ENCODE peak calls at places on chromosomes 11 and 22, in seven cellular contexts. H is endothelial cell, Z is MCF 10A, R is coronary artery, A is HCT116, Q is PC-9, S is sigmoid colon. U is an unnamed sample.

GRCh38 chr11:44324787-44325525 is 15.0 kb upstream of the ALX4 start:
- DNase-seq in S (no peak), H (no peak), A (no peak), Q (no peak), Z (no peak), R (no peak), U (no peak)

GRCh38 chr22:32788884-32789624 is 12.5 kb upstream of the TIMP3 start:
- DNase-seq in Q (peak; percentile 88), Z (no peak), A (no peak), R (no peak), S (peak; percentile 72), H (no peak), U (no peak)

GRCh38 chr22:19430890-19431541 is 517 bp downstream of the HIRA start:
- DNase-seq in R (no peak), S (no peak), A (no peak), Q (no peak), Z (peak; percentile 33), H (peak; percentile 37), U (no peak)

GRCh38 chr22:50301581-50301991 is 5.9 kb downstream of the PLXNB2 start:
- DNase-seq in Z (no peak), S (no peak), H (no peak), Q (no peak), A (no peak), R (no peak), U (no peak)

GRCh38 chr11:21018248-21018647 is 348.9 kb downstream of the NELL1 start:
- DNase-seq in Q (no peak), H (no peak), Z (no peak), A (no peak), R (no peak), S (no peak), U (no peak)

GRCh38 chr11:44575288-44575672 is 9.8 kb downstream of the CD82 start:
- DNase-seq in Z (peak; percentile 61), A (no peak), H (no peak), S (no peak), Q (peak; percentile 70), R (no peak), U (no peak)

GRCh38 chr22:50274311-50274710 is 4.1 kb upstream of the MAPK11 start:
- DNase-seq in Z (peak; percentile 56), Q (peak; percentile 71), H (no peak), A (no peak), R (no peak), S (no peak), U (no peak)

GRCh38 chr11:31956310-31956709 is 134.6 kb upstream of the RCN1 start:
- DNase-seq in S (no peak), H (no peak), Q (no peak), R (no peak), A (no peak), Z (no peak), U (peak; percentile 36)

GRCh38 chr11:11076879-11077278 is 219.0 kb upstream of the ZBED5 start:
- DNase-seq in Q (no peak), H (no peak), A (no peak), R (no peak), Z (no peak), S (no peak), U (no peak)

GRCh38 chr22:39765029-39765428 is 128.5 kb downstream of the ENTHD1 start:
- DNase-seq in R (no peak), H (no peak), Q (no peak), A (no peak), S (no peak), Z (no peak), U (no peak)

GRCh38 chr22:35910926-35911325 is 117.7 kb downstream of the RBFOX2 start:
- DNase-seq in H (no peak), S (no peak), R (no peak), Z (no peak), A (no peak), Q (no peak), U (no peak)

GRCh38 chr22:37283393-37283937 is 1.2 kb downstream of the CYTH4 start:
- DNase-seq in A (no peak), H (no peak), R (no peak), Z (no peak), S (no peak), Q (no peak), U (no peak)

GRCh38 chr22:26399288-26399687 is 29.8 kb upstream of the ASPHD2 start:
- DNase-seq in R (no peak), S (no peak), Z (no peak), H (no peak), A (no peak), Q (no peak), U (no peak)

GRCh38 chr11:113274708-113275582 is 39.4 kb upstream of the TTC12 start:
- DNase-seq in Z (peak; percentile 23), R (no peak), S (no peak), H (peak; percentile 35), A (no peak), Q (no peak), U (no peak)

GRCh38 chr22:48782817-48783511 is 1044.7 kb downstream of the BRD1 start:
- DNase-seq in Q (no peak), R (peak; percentile 41), H (peak; percentile 44), A (peak; percentile 7), Z (no peak), S (peak; percentile 45), U (peak; percentile 72)

GRCh38 chr11:99069831-99070444 is 49.2 kb downstream of the CNTN5 start:
- DNase-seq in H (no peak), A (no peak), R (no peak), Z (no peak), S (peak; percentile 48), Q (no peak), U (no peak)

GRCh38 chr11:73114835-73115220 is 27.3 kb downstream of the FCHSD2 start:
- DNase-seq in Q (no peak), A (no peak), S (no peak), H (no peak), R (no peak), Z (peak; percentile 4), U (no peak)

GRCh38 chr22:37334859-37335818 is 52.8 kb downstream of the CYTH4 start:
- DNase-seq in H (no peak), Q (no peak), S (no peak), A (no peak), R (no peak), Z (no peak), U (no peak)

GRCh38 chr22:29457730-29458129 is 19.3 kb downstream of the RFPL1 start:
- DNase-seq in H (peak; percentile 49), Q (no peak), A (peak; percentile 70), R (no peak), S (no peak), Z (peak; percentile 62), U (no peak)

GRCh38 chr22:40436460-40437431 is 66.4 kb downstream of the SGSM3 start:
- DNase-seq in Z (peak; percentile 71), Q (peak; percentile 44), H (no peak), R (no peak), S (no peak), A (peak; percentile 53), U (no peak)

GRCh38 chr22:43980579-43980978 is 25.3 kb downstream of the SAMM50 start:
- DNase-seq in S (peak; percentile 36), H (no peak), A (no peak), Q (peak; percentile 8), Z (no peak), R (no peak), U (no peak)

GRCh38 chr22:43978558-43978957 is 23.3 kb downstream of the SAMM50 start:
- DNase-seq in Q (peak; percentile 33), H (no peak), A (no peak), Z (no peak), R (no peak), S (peak; percentile 29), U (no peak)

GRCh38 chr22:43974028-43974545 is 18.8 kb downstream of the SAMM50 start:
- DNase-seq in Z (no peak), A (no peak), R (peak; percentile 40), Q (peak; percentile 17), S (peak; percentile 30), H (no peak), U (no peak)

GRCh38 chr22:43975041-43975440 is 19.8 kb downstream of the SAMM50 start:
- DNase-seq in Q (peak; percentile 25), R (peak; percentile 40), A (no peak), Z (no peak), S (peak; percentile 29), H (no peak), U (no peak)

GRCh38 chr22:43976861-43977795 is 21.9 kb downstream of the SAMM50 start:
- DNase-seq in Q (peak; percentile 21), A (no peak), R (peak; percentile 38), Z (no peak), H (no peak), S (peak; percentile 48), U (no peak)
- TF ChIP-seq CTCF in Q (no peak), A (no peak), R (no peak), Z (no peak), H (no peak), S (no peak), U (no peak)

GRCh38 chr11:38680746-38681145 is 2082.7 kb upstream of the RAG2 start:
- DNase-seq in A (no peak), Q (peak; percentile 55), Z (no peak), H (no peak), R (no peak), S (no peak), U (no peak)
- TF ChIP-seq CTCF in A (no peak), Q (no peak), Z (no peak), H (no peak), R (no peak), S (no peak), U (no peak)

DNA sequence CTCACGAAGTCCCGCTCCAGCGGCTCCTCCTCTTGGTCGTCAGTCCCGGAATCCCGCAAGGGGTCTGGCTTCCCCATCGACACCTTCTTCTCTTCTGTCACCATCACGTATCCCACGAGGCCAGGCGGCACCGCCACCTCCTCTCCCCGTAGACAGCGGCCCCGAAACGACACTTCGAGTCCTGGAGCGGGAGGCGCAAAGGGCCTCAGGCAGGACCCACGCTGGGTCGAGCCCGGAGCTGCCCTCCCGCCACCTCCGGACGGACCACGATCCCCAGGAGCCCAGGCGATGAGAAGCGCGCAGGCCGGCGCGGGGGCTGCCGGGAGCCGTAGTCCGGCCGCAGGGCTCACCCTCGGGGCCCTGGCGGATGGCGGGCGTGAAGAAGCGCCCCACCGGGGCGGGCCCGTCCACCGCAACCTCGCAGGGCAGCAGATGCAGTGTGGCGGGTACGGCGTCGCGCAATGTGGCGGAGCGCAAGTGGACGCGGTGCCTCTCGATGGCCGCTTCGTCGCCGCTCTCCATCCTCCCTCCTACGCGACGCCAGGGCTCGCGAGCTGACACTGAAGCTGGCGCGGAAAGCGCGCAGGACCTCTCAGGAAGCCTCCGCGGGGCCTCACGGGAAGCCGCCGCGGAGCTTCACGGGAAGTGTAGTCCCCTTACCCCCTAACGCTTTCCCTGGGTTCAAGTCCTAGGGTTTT is at the start of gene RNASEH2C:
- DNase-seq in S (peak; percentile 91), Z (peak; percentile 86), R (peak; percentile 86), H (peak; percentile 76), Q (peak; percentile 75), A (peak; percentile 77), U (peak; percentile 91)
- TF ChIP-seq CTCF in S (peak; percentile 11), Z (no peak), R (no peak), H (no peak), Q (no peak), A (no peak), U (no peak)

DNA sequence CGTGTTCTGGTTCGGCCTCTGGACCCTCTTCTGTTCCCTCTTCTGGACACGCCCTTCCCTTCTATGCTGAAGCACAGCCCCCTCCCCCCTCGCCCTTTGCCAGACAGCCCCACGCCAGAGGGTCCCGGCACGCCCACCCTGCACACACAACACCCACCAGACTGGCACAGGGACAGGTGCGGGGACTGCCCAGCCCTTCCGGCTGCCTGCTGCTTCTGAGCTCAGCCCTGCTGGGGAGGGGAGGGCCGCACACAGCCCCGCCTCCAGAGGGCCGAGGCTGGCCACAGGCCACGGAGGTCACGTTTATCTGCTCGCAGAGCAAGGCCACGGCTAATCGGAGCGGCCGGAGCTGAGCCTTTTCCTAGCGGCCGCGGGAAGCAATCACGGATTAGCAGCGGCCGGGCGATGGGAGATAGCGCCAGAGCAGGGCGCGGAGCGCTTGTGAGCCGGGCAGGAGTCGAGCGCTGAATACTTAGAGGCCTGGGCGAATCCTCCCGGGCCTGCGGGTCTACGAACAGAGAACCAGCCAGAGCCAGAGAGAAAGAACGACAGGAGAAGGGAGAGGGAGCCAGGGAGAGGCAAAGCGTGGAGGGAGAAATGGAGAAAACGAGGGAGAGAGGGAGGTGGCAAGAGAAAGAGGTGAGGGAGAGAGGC is 21.5 kb downstream of the OTUB1 start:
- DNase-seq in R (no peak), A (peak; percentile 54), H (peak; percentile 73), Q (no peak), S (peak; percentile 87), Z (no peak), U (no peak)
- TF ChIP-seq CTCF in R (no peak), A (no peak), H (no peak), Q (no peak), S (peak; percentile 41), Z (no peak), U (no peak)

U was measured in osteocyte.